ENCODE peak calls at places on chromosomes 11 and 22, in nine cellular contexts. One of them, this sample, is unnamed.

GRCh38 chr11:45079943-45080719 is 66.3 kb upstream of the PRDM11 start:
- DNase-seq in HS-27A: no peak
- DNase-seq in cerebellar cortex: no peak
- DNase-seq in KG1: peak
- DNase-seq in NCI-H69: no peak
- DNase-seq in lung microvascular endothelial cell: no peak
- DNase-seq in smooth muscle cell of the brain vasculature: no peak
- DNase-seq in hypothalamus: no peak
- DNase-seq in OCI-LY7: peak
- DNase-seq in this sample: no peak

GRCh38 chr11:5289696-5290095 is 12.1 kb downstream of the OR51B4 start:
- DNase-seq in HS-27A: no peak
- DNase-seq in cerebellar cortex: no peak
- DNase-seq in KG1: no peak
- DNase-seq in NCI-H69: no peak
- DNase-seq in lung microvascular endothelial cell: no peak
- DNase-seq in smooth muscle cell of the brain vasculature: no peak
- DNase-seq in hypothalamus: no peak
- DNase-seq in OCI-LY7: no peak
- DNase-seq in this sample: no peak

GRCh38 chr11:2944953-2945756 is 15.9 kb upstream of the PHLDA2 start:
- DNase-seq in HS-27A: no peak
- DNase-seq in cerebellar cortex: peak
- DNase-seq in KG1: no peak
- DNase-seq in NCI-H69: no peak
- DNase-seq in lung microvascular endothelial cell: peak
- DNase-seq in smooth muscle cell of the brain vasculature: peak
- DNase-seq in hypothalamus: peak
- DNase-seq in OCI-LY7: no peak
- DNase-seq in this sample: peak

GRCh38 chr11:7245341-7245740 is 6.4 kb upstream of the SYT9 start:
- DNase-seq in HS-27A: no peak
- DNase-seq in cerebellar cortex: no peak
- DNase-seq in KG1: no peak
- DNase-seq in NCI-H69: peak
- DNase-seq in lung microvascular endothelial cell: no peak
- DNase-seq in smooth muscle cell of the brain vasculature: no peak
- DNase-seq in hypothalamus: no peak
- DNase-seq in OCI-LY7: no peak
- DNase-seq in this sample: no peak

GRCh38 chr11:102552447-102553200 is 22.1 kb upstream of the MMP7 start:
- DNase-seq in HS-27A: no peak
- DNase-seq in cerebellar cortex: no peak
- DNase-seq in KG1: no peak
- DNase-seq in NCI-H69: no peak
- DNase-seq in lung microvascular endothelial cell: no peak
- DNase-seq in smooth muscle cell of the brain vasculature: no peak
- DNase-seq in hypothalamus: no peak
- DNase-seq in OCI-LY7: no peak
- DNase-seq in this sample: no peak

GRCh38 chr11:32427616-32427934 is 7.8 kb downstream of the WT1 start:
- DNase-seq in HS-27A: no peak
- DNase-seq in cerebellar cortex: no peak
- DNase-seq in KG1: no peak
- DNase-seq in NCI-H69: no peak
- DNase-seq in lung microvascular endothelial cell: no peak
- DNase-seq in smooth muscle cell of the brain vasculature: no peak
- DNase-seq in hypothalamus: no peak
- DNase-seq in OCI-LY7: no peak
- DNase-seq in this sample: no peak

GRCh38 chr11:115920087-115920461 is 415.9 kb upstream of the CADM1 start:
- DNase-seq in HS-27A: no peak
- DNase-seq in cerebellar cortex: no peak
- DNase-seq in KG1: no peak
- DNase-seq in NCI-H69: peak
- DNase-seq in lung microvascular endothelial cell: no peak
- DNase-seq in smooth muscle cell of the brain vasculature: no peak
- DNase-seq in hypothalamus: no peak
- DNase-seq in OCI-LY7: no peak
- DNase-seq in this sample: no peak

GRCh38 chr11:114774599-114775365 is 96.5 kb downstream of the NXPE2 start:
- DNase-seq in HS-27A: no peak
- DNase-seq in cerebellar cortex: peak
- DNase-seq in KG1: no peak
- DNase-seq in NCI-H69: peak
- DNase-seq in lung microvascular endothelial cell: peak
- DNase-seq in smooth muscle cell of the brain vasculature: no peak
- DNase-seq in hypothalamus: peak
- DNase-seq in OCI-LY7: peak
- DNase-seq in this sample: peak

GRCh38 chr11:8709002-8709672 is 26.5 kb downstream of the RPL27A start:
- DNase-seq in HS-27A: no peak
- DNase-seq in cerebellar cortex: no peak
- DNase-seq in KG1: no peak
- DNase-seq in NCI-H69: no peak
- DNase-seq in lung microvascular endothelial cell: no peak
- DNase-seq in smooth muscle cell of the brain vasculature: no peak
- DNase-seq in hypothalamus: no peak
- DNase-seq in OCI-LY7: no peak
- DNase-seq in this sample: no peak

GRCh38 chr22:22877523-22878210 is 9.9 kb upstream of the IGLL5 start:
- DNase-seq in HS-27A: no peak
- DNase-seq in cerebellar cortex: peak
- DNase-seq in KG1: no peak
- DNase-seq in NCI-H69: peak
- DNase-seq in lung microvascular endothelial cell: peak
- DNase-seq in smooth muscle cell of the brain vasculature: peak
- DNase-seq in hypothalamus: no peak
- DNase-seq in OCI-LY7: peak
- DNase-seq in this sample: peak

GRCh38 chr11:12017243-12017678 is 8.8 kb upstream of the DKK3 start:
- DNase-seq in HS-27A: no peak
- DNase-seq in cerebellar cortex: no peak
- DNase-seq in KG1: no peak
- DNase-seq in NCI-H69: no peak
- DNase-seq in lung microvascular endothelial cell: peak
- DNase-seq in smooth muscle cell of the brain vasculature: no peak
- DNase-seq in hypothalamus: no peak
- DNase-seq in OCI-LY7: no peak
- DNase-seq in this sample: no peak

GRCh38 chr11:95793111-95793510 is 2.8 kb downstream of the CEP57 start:
- DNase-seq in HS-27A: no peak
- DNase-seq in cerebellar cortex: no peak
- DNase-seq in KG1: no peak
- DNase-seq in NCI-H69: no peak
- DNase-seq in lung microvascular endothelial cell: no peak
- DNase-seq in smooth muscle cell of the brain vasculature: no peak
- DNase-seq in hypothalamus: no peak
- DNase-seq in OCI-LY7: no peak
- DNase-seq in this sample: no peak

GRCh38 chr11:64696045-64696444 is 27.0 kb downstream of the NRXN2 start:
- DNase-seq in HS-27A: no peak
- DNase-seq in cerebellar cortex: no peak
- DNase-seq in KG1: no peak
- DNase-seq in NCI-H69: no peak
- DNase-seq in lung microvascular endothelial cell: no peak
- DNase-seq in smooth muscle cell of the brain vasculature: no peak
- DNase-seq in hypothalamus: no peak
- DNase-seq in OCI-LY7: no peak
- DNase-seq in this sample: no peak

GRCh38 chr11:1158681-1159525 is 1.1 kb downstream of the MUC5AC start:
- DNase-seq in HS-27A: no peak
- DNase-seq in cerebellar cortex: no peak
- DNase-seq in KG1: no peak
- DNase-seq in NCI-H69: no peak
- DNase-seq in lung microvascular endothelial cell: no peak
- DNase-seq in smooth muscle cell of the brain vasculature: no peak
- DNase-seq in hypothalamus: no peak
- DNase-seq in OCI-LY7: no peak
- DNase-seq in this sample: no peak

GRCh38 chr11:129722529-129722928 is 93.1 kb upstream of the TMEM45B start:
- DNase-seq in HS-27A: no peak
- DNase-seq in cerebellar cortex: no peak
- DNase-seq in KG1: no peak
- DNase-seq in NCI-H69: no peak
- DNase-seq in lung microvascular endothelial cell: no peak
- DNase-seq in smooth muscle cell of the brain vasculature: no peak
- DNase-seq in hypothalamus: no peak
- DNase-seq in OCI-LY7: no peak
- DNase-seq in this sample: no peak

GRCh38 chr11:63490551-63491239 is at the start of gene PLAAT5:
- DNase-seq in HS-27A: no peak
- DNase-seq in cerebellar cortex: no peak
- DNase-seq in KG1: no peak
- DNase-seq in NCI-H69: no peak
- DNase-seq in lung microvascular endothelial cell: peak
- DNase-seq in smooth muscle cell of the brain vasculature: no peak
- DNase-seq in hypothalamus: no peak
- DNase-seq in OCI-LY7: no peak
- DNase-seq in this sample: peak

GRCh38 chr11:94141511-94142307 is 13.1 kb downstream of the PANX1 start:
- DNase-seq in HS-27A: no peak
- DNase-seq in cerebellar cortex: no peak
- DNase-seq in KG1: no peak
- DNase-seq in NCI-H69: no peak
- DNase-seq in lung microvascular endothelial cell: peak
- DNase-seq in smooth muscle cell of the brain vasculature: no peak
- DNase-seq in hypothalamus: no peak
- DNase-seq in OCI-LY7: no peak
- DNase-seq in this sample: peak

GRCh38 chr22:46053563-46054090 is 76.7 kb upstream of the WNT7B start:
- DNase-seq in HS-27A: no peak
- DNase-seq in cerebellar cortex: peak
- DNase-seq in KG1: no peak
- DNase-seq in NCI-H69: peak
- DNase-seq in lung microvascular endothelial cell: peak
- DNase-seq in smooth muscle cell of the brain vasculature: no peak
- DNase-seq in hypothalamus: peak
- DNase-seq in OCI-LY7: peak
- DNase-seq in this sample: no peak

GRCh38 chr11:8744423-8744822 is 61.8 kb downstream of the RPL27A start:
- DNase-seq in HS-27A: no peak
- DNase-seq in cerebellar cortex: no peak
- DNase-seq in KG1: no peak
- DNase-seq in NCI-H69: peak
- DNase-seq in lung microvascular endothelial cell: no peak
- DNase-seq in smooth muscle cell of the brain vasculature: no peak
- DNase-seq in hypothalamus: no peak
- DNase-seq in OCI-LY7: no peak
- DNase-seq in this sample: no peak

GRCh38 chr11:5280582-5281102 is 10.9 kb upstream of the HBE1 start:
- DNase-seq in HS-27A: peak
- DNase-seq in cerebellar cortex: no peak
- DNase-seq in KG1: peak
- DNase-seq in NCI-H69: peak
- DNase-seq in lung microvascular endothelial cell: peak
- DNase-seq in smooth muscle cell of the brain vasculature: peak
- DNase-seq in hypothalamus: no peak
- DNase-seq in OCI-LY7: peak
- DNase-seq in this sample: peak

GRCh38 chr11:208177-208916 is 839 bp downstream of the RIC8A start:
- DNase-seq in HS-27A: no peak
- DNase-seq in cerebellar cortex: peak
- DNase-seq in KG1: peak
- DNase-seq in NCI-H69: peak
- DNase-seq in lung microvascular endothelial cell: peak
- DNase-seq in smooth muscle cell of the brain vasculature: no peak
- DNase-seq in hypothalamus: peak
- DNase-seq in OCI-LY7: peak
- DNase-seq in this sample: peak

GRCh38 chr22:16932577-16932976 is 75.4 kb downstream of the GAB4 start:
- DNase-seq in HS-27A: no peak
- DNase-seq in cerebellar cortex: peak
- DNase-seq in KG1: no peak
- DNase-seq in NCI-H69: no peak
- DNase-seq in lung microvascular endothelial cell: no peak
- DNase-seq in smooth muscle cell of the brain vasculature: no peak
- DNase-seq in hypothalamus: no peak
- DNase-seq in OCI-LY7: no peak
- DNase-seq in this sample: no peak

GRCh38 chr11:87057749-87058148 is 20.0 kb downstream of the TMEM135 start:
- DNase-seq in HS-27A: no peak
- DNase-seq in cerebellar cortex: peak
- DNase-seq in KG1: no peak
- DNase-seq in NCI-H69: no peak
- DNase-seq in lung microvascular endothelial cell: no peak
- DNase-seq in smooth muscle cell of the brain vasculature: no peak
- DNase-seq in hypothalamus: no peak
- DNase-seq in OCI-LY7: no peak
- DNase-seq in this sample: no peak

GRCh38 chr11:70921804-70922203 is 330.6 kb downstream of the SHANK2 start:
- DNase-seq in HS-27A: no peak
- DNase-seq in cerebellar cortex: no peak
- DNase-seq in KG1: no peak
- DNase-seq in NCI-H69: no peak
- DNase-seq in lung microvascular endothelial cell: no peak
- DNase-seq in smooth muscle cell of the brain vasculature: no peak
- DNase-seq in hypothalamus: no peak
- DNase-seq in OCI-LY7: peak
- DNase-seq in this sample: no peak

GRCh38 chr22:25196326-25196725 is 3.3 kb upstream of the CRYBB3 start:
- DNase-seq in HS-27A: no peak
- DNase-seq in cerebellar cortex: no peak
- DNase-seq in KG1: no peak
- DNase-seq in NCI-H69: no peak
- DNase-seq in lung microvascular endothelial cell: no peak
- DNase-seq in smooth muscle cell of the brain vasculature: no peak
- DNase-seq in hypothalamus: no peak
- DNase-seq in OCI-LY7: no peak
- DNase-seq in this sample: no peak

GRCh38 chr11:37988031-37988430 is 1390.0 kb upstream of the RAG2 start:
- DNase-seq in HS-27A: no peak
- DNase-seq in cerebellar cortex: peak
- DNase-seq in KG1: no peak
- DNase-seq in NCI-H69: peak
- DNase-seq in lung microvascular endothelial cell: no peak
- DNase-seq in smooth muscle cell of the brain vasculature: peak
- DNase-seq in hypothalamus: no peak
- DNase-seq in OCI-LY7: no peak
- DNase-seq in this sample: no peak

GRCh38 chr11:1906146-1906545 is 13.4 kb upstream of the TNNT3 start:
- DNase-seq in HS-27A: no peak
- DNase-seq in cerebellar cortex: no peak
- DNase-seq in KG1: no peak
- DNase-seq in NCI-H69: no peak
- DNase-seq in lung microvascular endothelial cell: no peak
- DNase-seq in smooth muscle cell of the brain vasculature: no peak
- DNase-seq in hypothalamus: no peak
- DNase-seq in OCI-LY7: no peak
- DNase-seq in this sample: no peak

GRCh38 chr11:65446446-65447277 is 24.1 kb downstream of the NEAT1 start:
- DNase-seq in HS-27A: no peak
- DNase-seq in cerebellar cortex: peak
- DNase-seq in KG1: no peak
- DNase-seq in NCI-H69: no peak
- DNase-seq in lung microvascular endothelial cell: peak
- DNase-seq in smooth muscle cell of the brain vasculature: no peak
- DNase-seq in hypothalamus: no peak
- DNase-seq in OCI-LY7: no peak
- DNase-seq in this sample: no peak

GRCh38 chr11:113073290-113073953 is 112.2 kb downstream of the NCAM1 start:
- DNase-seq in HS-27A: no peak
- DNase-seq in cerebellar cortex: no peak
- DNase-seq in KG1: no peak
- DNase-seq in NCI-H69: no peak
- DNase-seq in lung microvascular endothelial cell: no peak
- DNase-seq in smooth muscle cell of the brain vasculature: no peak
- DNase-seq in hypothalamus: no peak
- DNase-seq in OCI-LY7: no peak
- DNase-seq in this sample: no peak

GRCh38 chr11:9206496-9206895 is 58.7 kb downstream of the DENND5A start:
- DNase-seq in HS-27A: peak
- DNase-seq in cerebellar cortex: no peak
- DNase-seq in KG1: no peak
- DNase-seq in NCI-H69: no peak
- DNase-seq in lung microvascular endothelial cell: no peak
- DNase-seq in smooth muscle cell of the brain vasculature: no peak
- DNase-seq in hypothalamus: no peak
- DNase-seq in OCI-LY7: no peak
- DNase-seq in this sample: no peak

GRCh38 chr11:45233121-45233803 is 52.9 kb downstream of the SYT13 start:
- DNase-seq in HS-27A: peak
- DNase-seq in cerebellar cortex: peak
- DNase-seq in KG1: peak
- DNase-seq in NCI-H69: peak
- DNase-seq in lung microvascular endothelial cell: peak
- DNase-seq in smooth muscle cell of the brain vasculature: no peak
- DNase-seq in hypothalamus: no peak
- DNase-seq in OCI-LY7: peak
- DNase-seq in this sample: peak

This sample was measured in nephron progenitor cell.